ENCODE peak calls at places on chromosomes 12 and 14, in eight cellular contexts. T, C, I, A, S, O, G and R are unnamed samples.

GRCh38 chr12:120352117-120352516 is 16.8 kb downstream of the MSI1 start:
- DNase-seq in I (no peak), T (no peak), A (no peak), C (no peak), S (no peak), G (peak), O (no peak), R (no peak)

GRCh38 chr14:105806568-105806967 is 280.2 kb downstream of the TMEM121 start:
- DNase-seq in C (no peak), T (no peak), I (no peak), A (no peak), G (no peak), S (no peak), O (no peak), R (no peak)

GRCh38 chr14:34297786-34298520 is 164.1 kb downstream of the SPTSSA start:
- DNase-seq in T (no peak), A (no peak), G (no peak), S (no peak), C (no peak), O (no peak), I (no peak), R (no peak)

GRCh38 chr12:55694651-55695050 is 13.1 kb downstream of the ITGA7 start:
- DNase-seq in O (no peak), A (no peak), T (no peak), S (no peak), I (no peak), G (no peak), C (no peak), R (no peak)

GRCh38 chr12:92538970-92539749 is 163.6 kb upstream of the PLEKHG7 start:
- DNase-seq in T (no peak), S (no peak), I (no peak), A (no peak), C (peak), G (peak), O (peak), R (no peak)

GRCh38 chr12:31316964-31317363 is 9.0 kb downstream of the SINHCAF start:
- DNase-seq in S (no peak), I (no peak), C (no peak), G (no peak), A (no peak), O (no peak), T (no peak), R (no peak)

GRCh38 chr14:60482743-60483142 is 3.1 kb downstream of the C14orf39 start:
- DNase-seq in C (no peak), O (no peak), I (no peak), G (no peak), A (no peak), S (peak), T (no peak), R (no peak)

GRCh38 chr14:102777711-102778615 is 714 bp downstream of the TRAF3 start:
- DNase-seq in S (peak), G (peak), O (no peak), I (no peak), C (no peak), T (peak), A (no peak), R (no peak)

GRCh38 chr12:118038122-118038521 is 21.6 kb downstream of the RFC5 start:
- DNase-seq in A (no peak), T (no peak), O (no peak), S (peak), C (no peak), G (no peak), I (no peak), R (no peak)

GRCh38 chr12:52364901-52365489 is 2.3 kb downstream of the KRT85 start:
- DNase-seq in T (no peak), G (no peak), A (no peak), C (no peak), I (no peak), S (no peak), O (no peak), R (no peak)

GRCh38 chr12:56645201-56645716 is 525 bp downstream of the ATP5F1B start:
- DNase-seq in C (no peak), S (peak), T (no peak), I (no peak), G (peak), O (no peak), A (no peak), R (no peak)

GRCh38 chr12:113201187-113202177 is 16.0 kb downstream of the RITA1 start:
- DNase-seq in A (no peak), C (no peak), I (no peak), G (no peak), O (no peak), S (no peak), T (no peak), R (no peak)

GRCh38 chr14:24272442-24272841 is 1.0 kb upstream of the RABGGTA start:
- DNase-seq in I (no peak), G (no peak), S (no peak), T (no peak), O (no peak), C (no peak), A (no peak), R (no peak)

GRCh38 chr14:75222208-75222701 is 45.8 kb upstream of the TMED10 start:
- DNase-seq in T (no peak), G (peak), O (peak), C (no peak), I (no peak), A (no peak), S (no peak), R (no peak)

GRCh38 chr12:90794212-90794611 is 160.8 kb downstream of the CCER1 start:
- DNase-seq in A (no peak), C (no peak), G (no peak), S (no peak), I (no peak), T (no peak), O (no peak), R (no peak)

GRCh38 chr12:55996201-55996714 is 818 bp upstream of the SUOX start:
- DNase-seq in O (peak), A (peak), T (peak), G (peak), I (peak), S (peak), C (peak), R (peak)

GRCh38 chr14:67357583-67358354 is 1.8 kb downstream of the ATP6V1D start:
- DNase-seq in C (no peak), T (no peak), G (no peak), A (no peak), O (no peak), S (no peak), I (no peak), R (no peak)

GRCh38 chr14:101905614-101906013 is 58.8 kb upstream of the DYNC1H1 start:
- DNase-seq in A (no peak), O (no peak), S (no peak), G (no peak), C (no peak), T (no peak), I (no peak), R (no peak)

GRCh38 chr12:101992091-101992490 is 69.7 kb downstream of the WASHC3 start:
- DNase-seq in O (no peak), A (no peak), S (no peak), T (no peak), C (no peak), G (peak), I (no peak), R (no peak)

GRCh38 chr14:24162083-24162482 is 1.0 kb downstream of the IRF9 start:
- DNase-seq in A (no peak), O (no peak), T (no peak), I (no peak), S (no peak), G (peak), C (no peak), R (no peak)

GRCh38 chr12:77979597-77980250 is 149.0 kb downstream of the NAV3 start:
- DNase-seq in I (no peak), T (no peak), A (no peak), S (no peak), C (no peak), O (no peak), G (peak), R (no peak)

GRCh38 chr14:53304726-53305381 is 151.7 kb upstream of the DDHD1 start:
- DNase-seq in G (no peak), O (no peak), S (no peak), C (no peak), A (no peak), T (no peak), I (no peak), R (no peak)

GRCh38 chr12:83796527-83796926 is 1109.8 kb downstream of the TMTC2 start:
- DNase-seq in A (no peak), G (no peak), T (no peak), O (no peak), S (no peak), C (no peak), I (no peak), R (no peak)

GRCh38 chr12:110858848-110859247 is 12.1 kb downstream of the CCDC63 start:
- DNase-seq in I (no peak), T (no peak), A (no peak), C (no peak), G (peak), O (no peak), S (no peak), R (no peak)

GRCh38 chr12:58420496-58420895 is 479.1 kb downstream of the ATP23 start:
- DNase-seq in T (no peak), C (no peak), O (no peak), A (no peak), G (no peak), S (peak), I (no peak), R (no peak)

GRCh38 chr12:67592228-67593011 is 56.1 kb upstream of the DYRK2 start:
- DNase-seq in I (no peak), S (no peak), A (no peak), O (no peak), C (peak), G (peak), T (no peak), R (no peak)

GRCh38 chr12:82144505-82144904 is 213.7 kb downstream of the CCDC59 start:
- DNase-seq in I (no peak), S (no peak), A (no peak), O (no peak), T (no peak), C (no peak), G (no peak), R (no peak)

GRCh38 chr14:76305474-76305826 is 70.5 kb upstream of the ESRRB start:
- DNase-seq in S (no peak), T (no peak), A (no peak), G (no peak), O (no peak), I (no peak), C (no peak), R (no peak)

GRCh38 chr12:27297576-27297975 is 35.1 kb upstream of the BMAL2 start:
- DNase-seq in G (no peak), A (no peak), I (no peak), T (no peak), S (no peak), O (no peak), C (no peak), R (no peak)

GRCh38 chr14:68444449-68445168 is 348.3 kb downstream of the ZFP36L1 start:
- DNase-seq in I (no peak), O (no peak), G (peak), A (no peak), S (no peak), T (no peak), C (no peak), R (no peak)

GRCh38 chr14:31992051-31992450 is 85.1 kb upstream of the ARHGAP5 start:
- DNase-seq in I (no peak), T (no peak), O (no peak), A (no peak), S (no peak), G (peak), C (peak), R (no peak)

GRCh38 chr12:129675947-129676346 is 227.9 kb downstream of the TMEM132D start:
- DNase-seq in C (no peak), A (no peak), S (no peak), I (no peak), G (no peak), O (no peak), T (no peak), R (no peak)